ENCODE peak calls at places on chromosomes 2 and 18, in four cellular contexts. One of them, this sample, is unnamed.
A peak's percentile ranks its signal among the peaks of the same experiment; 100 is the strongest.

GRCh38 chr2:26011990-26012856 is 21.7 kb upstream of the RAB10 start:
- DNase-seq in right cardiac atrium: peak; percentile 66
- DNase-seq in CD8-positive, alpha-beta memory T cell: no peak
- DNase-seq in transverse colon: peak; percentile 63
- DNase-seq in this sample: peak; percentile 91

GRCh38 chr2:170221317-170222288 is 43.7 kb downstream of the MYO3B start:
- DNase-seq in right cardiac atrium: no peak
- DNase-seq in CD8-positive, alpha-beta memory T cell: no peak
- DNase-seq in transverse colon: no peak
- DNase-seq in this sample: no peak

GRCh38 chr18:48636436-48636835 is 97.6 kb downstream of the CTIF start:
- DNase-seq in right cardiac atrium: no peak
- DNase-seq in CD8-positive, alpha-beta memory T cell: no peak
- DNase-seq in transverse colon: no peak
- DNase-seq in this sample: no peak

GRCh38 chr2:215358891-215359575 is 47.2 kb downstream of the ATIC start:
- DNase-seq in right cardiac atrium: no peak
- DNase-seq in CD8-positive, alpha-beta memory T cell: no peak
- DNase-seq in transverse colon: no peak
- DNase-seq in this sample: no peak

GRCh38 chr2:149885468-149885867 is 297.9 kb upstream of the MMADHC start:
- DNase-seq in right cardiac atrium: no peak
- DNase-seq in CD8-positive, alpha-beta memory T cell: no peak
- DNase-seq in transverse colon: no peak
- DNase-seq in this sample: no peak

GRCh38 chr18:76519156-76519549 is 24.1 kb upstream of the ZNF516 start:
- DNase-seq in right cardiac atrium: no peak
- DNase-seq in CD8-positive, alpha-beta memory T cell: no peak
- DNase-seq in transverse colon: no peak
- DNase-seq in this sample: peak; percentile 60

GRCh38 chr2:112577756-112578155 is 6.7 kb upstream of the CHCHD5 start:
- DNase-seq in right cardiac atrium: no peak
- DNase-seq in CD8-positive, alpha-beta memory T cell: no peak
- DNase-seq in transverse colon: no peak
- DNase-seq in this sample: no peak

GRCh38 chr2:96344011-96344410 is 8.4 kb downstream of the NCAPH start:
- DNase-seq in right cardiac atrium: no peak
- DNase-seq in CD8-positive, alpha-beta memory T cell: peak; percentile 29
- DNase-seq in transverse colon: peak; percentile 39
- DNase-seq in this sample: peak; percentile 24

GRCh38 chr2:199273043-199273647 is 184.6 kb downstream of the SATB2 start:
- DNase-seq in right cardiac atrium: no peak
- DNase-seq in CD8-positive, alpha-beta memory T cell: no peak
- DNase-seq in transverse colon: no peak
- DNase-seq in this sample: no peak

GRCh38 chr18:36634573-36635216 is 194.1 kb downstream of the TPGS2 start:
- DNase-seq in right cardiac atrium: no peak
- DNase-seq in CD8-positive, alpha-beta memory T cell: no peak
- DNase-seq in transverse colon: no peak
- DNase-seq in this sample: no peak

GRCh38 chr2:28164280-28164801 is 228.3 kb upstream of the FOSL2 start:
- DNase-seq in right cardiac atrium: no peak
- DNase-seq in CD8-positive, alpha-beta memory T cell: no peak
- DNase-seq in transverse colon: no peak
- DNase-seq in this sample: peak; percentile 85

GRCh38 chr2:80293026-80293425 is 11.5 kb downstream of the LRRTM1 start:
- DNase-seq in right cardiac atrium: no peak
- DNase-seq in CD8-positive, alpha-beta memory T cell: no peak
- DNase-seq in transverse colon: no peak
- DNase-seq in this sample: no peak

GRCh38 chr2:80354858-80355257 is 50.3 kb upstream of the LRRTM1 start:
- DNase-seq in right cardiac atrium: no peak
- DNase-seq in CD8-positive, alpha-beta memory T cell: no peak
- DNase-seq in transverse colon: no peak
- DNase-seq in this sample: no peak

GRCh38 chr2:210539578-210540416 is 16.6 kb upstream of the CPS1 start:
- DNase-seq in right cardiac atrium: no peak
- DNase-seq in CD8-positive, alpha-beta memory T cell: no peak
- DNase-seq in transverse colon: no peak
- DNase-seq in this sample: no peak

GRCh38 chr2:194822657-194823056 is 834.4 kb upstream of the SLC39A10 start:
- DNase-seq in right cardiac atrium: no peak
- DNase-seq in CD8-positive, alpha-beta memory T cell: no peak
- DNase-seq in transverse colon: no peak
- DNase-seq in this sample: no peak

GRCh38 chr2:573805-574392 is 103.3 kb downstream of the TMEM18 start:
- DNase-seq in right cardiac atrium: no peak
- DNase-seq in CD8-positive, alpha-beta memory T cell: no peak
- DNase-seq in transverse colon: no peak
- DNase-seq in this sample: no peak

GRCh38 chr2:237701859-237702370 is 74.5 kb downstream of the LRRFIP1 start:
- DNase-seq in right cardiac atrium: no peak
- DNase-seq in CD8-positive, alpha-beta memory T cell: no peak
- DNase-seq in transverse colon: no peak
- DNase-seq in this sample: no peak
- H3K4me1 ChIP-seq in right cardiac atrium: peaks cover 47% of the 10 kb centered on the region
- H3K4me1 ChIP-seq in CD8-positive, alpha-beta memory T cell: peaks cover 99% of the 10 kb centered on the region
- H3K4me1 ChIP-seq in transverse colon: peaks cover 98% of the 10 kb centered on the region
- H3K4me1 ChIP-seq in this sample: peaks cover 51% of the 10 kb centered on the region

DNA sequence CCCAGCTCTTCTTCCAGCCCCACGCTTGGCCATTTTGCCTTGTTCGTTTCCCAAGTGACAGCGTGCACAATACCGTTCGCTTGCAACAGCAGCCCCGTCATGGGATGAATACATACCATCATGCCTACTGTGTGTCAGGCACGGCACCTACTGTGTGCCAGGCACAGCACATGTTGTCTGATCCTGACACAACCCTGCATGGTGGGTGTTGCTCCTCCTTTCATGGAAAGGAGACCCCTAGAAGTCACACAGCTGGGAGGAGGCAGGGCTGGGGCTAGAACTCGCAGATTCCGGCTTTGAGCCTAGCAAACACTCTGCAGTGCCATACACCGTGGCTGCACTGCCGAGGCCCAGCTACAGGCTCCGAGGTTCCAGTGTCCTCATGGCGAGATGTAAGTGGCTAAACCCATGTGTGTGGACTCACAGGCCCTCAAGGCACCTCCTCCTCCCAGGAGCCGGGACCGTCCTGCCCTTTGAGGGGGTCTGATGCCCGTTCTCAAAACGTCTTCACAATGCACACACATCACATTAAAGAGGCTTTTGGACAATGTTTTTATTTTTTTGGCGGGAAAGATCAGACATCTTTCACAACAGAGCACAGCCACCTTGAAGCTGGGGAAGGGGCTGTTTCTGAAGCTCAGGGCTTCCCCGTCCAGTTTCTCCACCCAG is 65.1 kb downstream of the HS1BP3 start:
- DNase-seq in right cardiac atrium: no peak
- DNase-seq in CD8-positive, alpha-beta memory T cell: no peak
- DNase-seq in transverse colon: no peak
- DNase-seq in this sample: peak; percentile 22
- H3K4me1 ChIP-seq in right cardiac atrium: peaks cover 28% of the 10 kb centered on the region
- H3K4me1 ChIP-seq in CD8-positive, alpha-beta memory T cell: no peaks in the 10 kb centered on the region
- H3K4me1 ChIP-seq in transverse colon: peaks cover 5% of the 10 kb centered on the region
- H3K4me1 ChIP-seq in this sample: peaks cover 20% of the 10 kb centered on the region

GRCh38 chr2:47724221-47724981 is 58.5 kb upstream of the MSH6 start:
- DNase-seq in right cardiac atrium: no peak
- DNase-seq in CD8-positive, alpha-beta memory T cell: no peak
- DNase-seq in transverse colon: peak; percentile 10
- DNase-seq in this sample: no peak

GRCh38 chr2:47721296-47721695 is 61.6 kb upstream of the MSH6 start:
- DNase-seq in right cardiac atrium: no peak
- DNase-seq in CD8-positive, alpha-beta memory T cell: no peak
- DNase-seq in transverse colon: no peak
- DNase-seq in this sample: no peak

GRCh38 chr2:47720559-47720958 is 62.4 kb upstream of the MSH6 start:
- DNase-seq in right cardiac atrium: no peak
- DNase-seq in CD8-positive, alpha-beta memory T cell: no peak
- DNase-seq in transverse colon: no peak
- DNase-seq in this sample: no peak

GRCh38 chr2:47719099-47719498 is 63.8 kb upstream of the MSH6 start:
- DNase-seq in right cardiac atrium: no peak
- DNase-seq in CD8-positive, alpha-beta memory T cell: no peak
- DNase-seq in transverse colon: no peak
- DNase-seq in this sample: no peak

GRCh38 chr2:47720036-47720435 is 62.9 kb upstream of the MSH6 start:
- DNase-seq in right cardiac atrium: no peak
- DNase-seq in CD8-positive, alpha-beta memory T cell: no peak
- DNase-seq in transverse colon: no peak
- DNase-seq in this sample: no peak
- H3K4me1 ChIP-seq in right cardiac atrium: no peaks in the 10 kb centered on the region
- H3K4me1 ChIP-seq in CD8-positive, alpha-beta memory T cell: no peaks in the 10 kb centered on the region
- H3K4me1 ChIP-seq in transverse colon: no peaks in the 10 kb centered on the region
- H3K4me1 ChIP-seq in this sample: no peaks in the 10 kb centered on the region

GRCh38 chr2:233387225-233387624 is 32.9 kb downstream of the DGKD start:
- DNase-seq in right cardiac atrium: no peak
- DNase-seq in CD8-positive, alpha-beta memory T cell: no peak
- DNase-seq in transverse colon: no peak
- DNase-seq in this sample: no peak

GRCh38 chr2:233386382-233387041 is 32.2 kb downstream of the DGKD start:
- DNase-seq in right cardiac atrium: peak; percentile 41
- DNase-seq in CD8-positive, alpha-beta memory T cell: no peak
- DNase-seq in transverse colon: no peak
- DNase-seq in this sample: no peak

GRCh38 chr2:233385489-233386044 is 31.3 kb downstream of the DGKD start:
- DNase-seq in right cardiac atrium: no peak
- DNase-seq in CD8-positive, alpha-beta memory T cell: peak; percentile 25
- DNase-seq in transverse colon: no peak
- DNase-seq in this sample: no peak

GRCh38 chr2:233389601-233390125 is 35.4 kb downstream of the DGKD start:
- DNase-seq in right cardiac atrium: no peak
- DNase-seq in CD8-positive, alpha-beta memory T cell: no peak
- DNase-seq in transverse colon: no peak
- DNase-seq in this sample: no peak

GRCh38 chr2:233387667-233388528 is 33.6 kb downstream of the DGKD start:
- DNase-seq in right cardiac atrium: peak; percentile 92
- DNase-seq in CD8-positive, alpha-beta memory T cell: no peak
- DNase-seq in transverse colon: peak; percentile 75
- DNase-seq in this sample: peak; percentile 88
- H3K4me1 ChIP-seq in right cardiac atrium: peaks cover 24% of the 10 kb centered on the region
- H3K4me1 ChIP-seq in CD8-positive, alpha-beta memory T cell: peaks cover 48% of the 10 kb centered on the region
- H3K4me1 ChIP-seq in transverse colon: peaks cover 33% of the 10 kb centered on the region
- H3K4me1 ChIP-seq in this sample: peaks cover 16% of the 10 kb centered on the region

DNA sequence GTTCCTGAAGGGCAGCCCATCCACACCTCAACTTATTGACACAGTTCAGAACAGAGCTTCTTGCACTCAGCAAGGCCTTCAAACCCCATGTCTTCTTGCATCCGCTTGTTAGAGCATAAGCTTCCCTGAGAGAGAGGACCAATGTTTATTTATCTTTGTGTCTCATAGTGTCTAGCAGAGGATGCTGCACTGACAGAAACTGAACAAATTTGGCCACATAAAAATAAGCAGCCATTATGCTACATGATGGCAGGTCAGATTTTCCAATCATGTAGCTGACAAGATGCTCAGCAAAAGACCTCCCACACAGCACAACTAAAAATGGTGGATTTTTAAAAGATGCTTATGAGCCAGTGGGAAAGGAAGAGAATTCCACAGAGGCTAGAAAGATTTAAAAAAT is 38.1 kb upstream of the SIGLEC15 start:
- DNase-seq in right cardiac atrium: no peak
- DNase-seq in CD8-positive, alpha-beta memory T cell: no peak
- DNase-seq in transverse colon: no peak
- DNase-seq in this sample: no peak
- H3K4me1 ChIP-seq in right cardiac atrium: peaks cover 1% of the 10 kb centered on the region
- H3K4me1 ChIP-seq in CD8-positive, alpha-beta memory T cell: peaks cover 3% of the 10 kb centered on the region
- H3K4me1 ChIP-seq in transverse colon: no peaks in the 10 kb centered on the region
- H3K4me1 ChIP-seq in this sample: no peaks in the 10 kb centered on the region

DNA sequence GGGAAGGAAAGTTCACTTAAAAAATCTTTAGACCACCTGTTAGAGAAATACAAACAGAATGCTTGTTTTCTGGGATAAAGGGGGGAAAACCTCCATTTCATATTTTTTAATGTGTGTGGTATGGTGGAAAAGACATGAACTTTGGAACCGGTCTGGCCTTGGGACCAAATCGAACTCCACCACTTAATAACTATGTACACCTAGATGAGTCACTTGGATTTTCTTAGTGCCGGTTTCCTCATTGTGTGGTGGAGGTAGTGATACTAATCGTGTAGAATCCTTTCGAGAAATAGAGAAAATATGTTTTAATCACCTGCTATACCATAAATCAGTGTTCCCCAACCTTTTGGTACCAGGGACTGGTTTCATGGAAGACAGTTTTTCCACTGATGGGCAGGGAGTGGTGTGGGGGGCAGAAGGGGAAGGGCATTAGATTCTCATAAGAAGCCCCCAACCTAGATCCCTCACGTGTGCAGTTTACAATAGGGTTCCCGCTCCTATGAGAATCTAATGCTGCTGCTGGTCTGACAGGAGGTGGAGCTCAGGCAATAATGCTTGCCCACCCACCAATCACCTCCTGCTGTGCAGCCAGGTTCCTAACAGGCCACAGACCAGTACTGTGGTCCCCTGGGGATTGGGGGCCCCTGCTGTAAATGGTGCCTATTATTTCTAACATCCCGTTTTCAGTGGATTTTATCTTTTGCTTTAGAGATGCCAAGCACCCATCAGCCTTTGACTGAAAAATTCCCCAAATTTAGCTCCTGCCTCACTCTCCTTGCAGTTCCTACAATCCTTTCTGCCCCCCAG is 308.8 kb downstream of the PRKCE start:
- DNase-seq in right cardiac atrium: no peak
- DNase-seq in CD8-positive, alpha-beta memory T cell: no peak
- DNase-seq in transverse colon: no peak
- DNase-seq in this sample: no peak
- H3K4me1 ChIP-seq in right cardiac atrium: peaks cover 17% of the 10 kb centered on the region
- H3K4me1 ChIP-seq in CD8-positive, alpha-beta memory T cell: peaks cover 10% of the 10 kb centered on the region
- H3K4me1 ChIP-seq in transverse colon: peaks cover 63% of the 10 kb centered on the region
- H3K4me1 ChIP-seq in this sample: peaks cover 5% of the 10 kb centered on the region